ENCODE peak calls at places on chromosomes 4 and X, in seven cellular contexts. B is Caco-2, E is uterus, K is OCI-LY7, C is right atrium auricular region, R is AG04449, D is Peyer's patch. Q is an unnamed sample.

GRCh38 chr4:126850286-126850685 is 782.5 kb upstream of the INTU start:
- DNase-seq in B (no peak), E (no peak), K (no peak), C (no peak), R (peak), D (no peak), Q (no peak)

GRCh38 chrX:71098302-71098701 is 2.7 kb downstream of the FOXO4 start:
- DNase-seq in B (peak), E (peak), K (peak), C (no peak), R (no peak), D (peak), Q (no peak)

GRCh38 chr4:89056953-89057398 is at the start of gene FAM13A:
- DNase-seq in B (peak), E (peak), K (no peak), C (peak), R (peak), D (peak), Q (peak)

GRCh38 chrX:152989292-152989658 is 4.6 kb downstream of the PNMA5 start:
- DNase-seq in B (no peak), E (no peak), K (no peak), C (no peak), R (no peak), D (no peak), Q (no peak)

GRCh38 chrX:139063364-139063763 is 351.8 kb upstream of the FGF13 start:
- DNase-seq in B (no peak), E (no peak), K (no peak), C (no peak), R (no peak), D (no peak), Q (no peak)

GRCh38 chr4:145681956-145682355 is 2.0 kb downstream of the C4orf51 start:
- DNase-seq in B (no peak), E (no peak), K (no peak), C (no peak), R (no peak), D (no peak), Q (no peak)

GRCh38 chrX:134936542-134936941 is 54.2 kb upstream of the SMIM10 start:
- DNase-seq in B (no peak), E (no peak), K (no peak), C (no peak), R (peak), D (no peak), Q (no peak)

GRCh38 chr4:152106113-152106763 is 345.4 kb upstream of the GATB start:
- DNase-seq in B (peak), E (peak), K (no peak), C (peak), R (peak), D (peak), Q (no peak)

GRCh38 chr4:104643805-104644204 is 149.1 kb upstream of the CXXC4 start:
- DNase-seq in B (no peak), E (no peak), K (no peak), C (no peak), R (no peak), D (no peak), Q (no peak)

GRCh38 chr4:185383451-185383850 is 12.3 kb downstream of the LRP2BP start:
- DNase-seq in B (no peak), E (no peak), K (no peak), C (no peak), R (no peak), D (no peak), Q (no peak)

GRCh38 chrX:109840585-109840984 is 107.5 kb upstream of the ACSL4 start:
- DNase-seq in B (no peak), E (peak), K (no peak), C (peak), R (peak), D (no peak), Q (no peak)

GRCh38 chrX:56763556-56764152 is 34.6 kb downstream of the NBDY start:
- DNase-seq in B (no peak), E (peak), K (no peak), C (peak), R (no peak), D (peak), Q (peak)
- TF ChIP-seq CTCF in B (no peak), E (no peak), K (no peak), C (no peak), R (no peak), D (no peak), Q (no peak)

GRCh38 chr4:48405924-48406323 is 64.6 kb downstream of the SLAIN2 start:
- DNase-seq in B (no peak), E (no peak), K (no peak), C (no peak), R (no peak), D (no peak), Q (no peak)

GRCh38 chr4:48410812-48411211 is 69.5 kb downstream of the SLAIN2 start:
- DNase-seq in B (no peak), E (no peak), K (no peak), C (no peak), R (no peak), D (no peak), Q (no peak)

GRCh38 chr4:48403358-48403757 is 62.0 kb downstream of the SLAIN2 start:
- DNase-seq in B (no peak), E (no peak), K (no peak), C (no peak), R (no peak), D (no peak), Q (no peak)

GRCh38 chr4:48403779-48404178 is 62.5 kb downstream of the SLAIN2 start:
- DNase-seq in B (no peak), E (no peak), K (no peak), C (no peak), R (no peak), D (no peak), Q (no peak)

DNA sequence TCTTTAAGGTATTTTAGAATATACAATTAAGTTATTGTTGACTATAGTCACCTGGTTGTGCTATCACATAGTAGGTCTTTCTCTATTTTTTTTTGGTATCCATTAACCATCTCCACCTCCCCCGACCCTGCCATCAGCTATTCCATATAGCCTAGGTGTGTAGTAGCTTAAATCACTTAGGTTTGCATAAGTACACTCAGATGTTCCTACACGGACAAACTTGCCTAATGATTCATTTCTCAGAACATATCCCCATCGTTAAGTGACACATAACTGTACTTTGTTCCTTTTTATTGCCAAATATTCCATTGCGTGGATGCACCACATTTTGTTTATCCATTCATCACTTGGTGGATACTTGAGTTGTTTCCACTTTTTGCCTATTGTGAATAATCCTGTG is 67.9 kb downstream of the SLAIN2 start:
- DNase-seq in B (no peak), E (no peak), K (no peak), C (no peak), R (no peak), D (no peak), Q (no peak)
- TF ChIP-seq CTCF in B (no peak), E (no peak), K (no peak), C (no peak), R (no peak), D (no peak), Q (no peak)

GRCh38 chr4:168993724-168994510 is 16.1 kb downstream of the CBR4 start:
- DNase-seq in B (no peak), E (peak), K (no peak), C (no peak), R (no peak), D (no peak), Q (no peak)

GRCh38 chr4:168999836-169000235 is 10.2 kb downstream of the CBR4 start:
- DNase-seq in B (no peak), E (no peak), K (no peak), C (no peak), R (no peak), D (no peak), Q (no peak)

GRCh38 chr4:168998596-168998995 is 11.5 kb downstream of the CBR4 start:
- DNase-seq in B (no peak), E (no peak), K (no peak), C (no peak), R (no peak), D (no peak), Q (no peak)

GRCh38 chr4:168994961-168995360 is 15.1 kb downstream of the CBR4 start:
- DNase-seq in B (no peak), E (no peak), K (no peak), C (no peak), R (no peak), D (no peak), Q (no peak)

GRCh38 chr4:168995537-168996295 is 14.3 kb downstream of the CBR4 start:
- DNase-seq in B (peak), E (no peak), K (no peak), C (no peak), R (no peak), D (no peak), Q (no peak)
- TF ChIP-seq CTCF in B (no peak), E (peak), K (peak), C (no peak), R (peak), D (no peak), Q (no peak)

DNA sequence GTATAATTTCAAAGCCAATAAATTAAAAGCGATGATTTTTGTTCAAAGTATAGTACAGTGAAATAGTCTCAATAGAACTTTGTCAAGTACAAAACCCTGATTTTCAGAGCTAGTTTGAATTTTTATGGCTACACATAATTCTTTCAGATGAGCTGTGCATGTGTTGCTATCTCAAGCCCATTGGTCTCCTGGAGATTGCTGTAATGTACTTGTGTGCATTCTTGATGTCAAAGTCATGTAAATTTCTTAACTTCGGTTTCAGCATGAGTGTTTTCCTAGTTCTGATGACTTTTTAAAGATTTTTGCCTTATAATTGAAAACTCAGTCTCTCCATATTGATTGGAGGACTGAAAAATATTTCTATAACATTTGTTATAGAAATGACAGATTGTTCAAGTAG is 200.9 kb downstream of the CEP135 start:
- DNase-seq in B (no peak), E (no peak), K (no peak), C (no peak), R (peak), D (no peak), Q (no peak)
- TF ChIP-seq CTCF in B (no peak), E (no peak), K (no peak), C (no peak), R (no peak), D (no peak), Q (no peak)

DNA sequence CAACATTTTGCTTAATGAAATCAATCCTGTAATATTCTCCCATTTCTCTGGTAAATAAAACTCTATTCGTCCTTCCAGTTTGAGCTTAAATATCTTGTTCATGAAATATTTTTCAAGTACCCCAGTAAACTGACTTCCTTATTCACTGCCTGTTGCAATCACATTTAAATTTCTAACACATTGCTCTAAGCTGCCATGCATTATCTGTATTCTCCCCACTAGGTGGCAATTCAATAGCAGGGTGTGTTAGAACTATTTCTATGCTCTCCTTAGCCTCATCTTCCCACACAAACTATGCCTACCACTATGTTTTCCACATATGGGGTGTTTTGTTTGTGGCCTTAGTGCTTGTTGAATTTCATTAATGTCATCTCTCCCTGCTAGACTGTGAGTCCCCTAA is 377.1 kb upstream of the HS3ST1 start:
- DNase-seq in B (peak), E (no peak), K (peak), C (no peak), R (no peak), D (no peak), Q (no peak)
- TF ChIP-seq CTCF in B (no peak), E (peak), K (peak), C (peak), R (no peak), D (peak), Q (no peak)

DNA sequence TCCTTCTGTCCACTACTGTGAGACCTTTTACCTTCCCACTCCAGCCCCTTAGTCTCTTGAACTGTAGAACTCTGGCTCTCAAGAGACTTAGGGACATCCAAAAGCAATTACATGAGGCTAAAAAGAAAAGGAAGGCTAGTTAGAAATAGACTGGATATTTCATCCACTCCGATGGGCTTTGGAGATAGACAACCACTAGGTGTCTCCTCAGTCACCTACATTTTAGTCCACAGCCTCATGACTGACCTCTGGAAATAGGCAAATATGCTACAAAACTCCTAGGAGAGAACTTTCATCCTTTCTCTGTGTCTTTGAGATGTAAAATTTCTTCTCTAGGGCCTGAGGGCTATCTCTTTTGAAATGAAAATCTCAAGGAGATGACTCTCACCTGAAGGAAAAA is 45.1 kb upstream of the LAMP2 start:
- DNase-seq in B (peak), E (no peak), K (peak), C (no peak), R (no peak), D (no peak), Q (no peak)
- TF ChIP-seq CTCF in B (no peak), E (no peak), K (peak), C (no peak), R (no peak), D (peak), Q (no peak)